ENCODE peak calls at places on chromosomes 7 and 10, in six cellular contexts. One of them, this sample, is unnamed.
A peak's percentile ranks its signal among the peaks of the same experiment; 100 is the strongest.

GRCh38 chr10:70328987-70329386 is 45.2 kb upstream of the NPFFR1 start:
- DNase-seq in heart left ventricle: no peak
- DNase-seq in NB4: no peak
- DNase-seq in right lobe of liver: no peak
- DNase-seq in CD8-positive, alpha-beta T cell: no peak
- DNase-seq in GM13976: no peak
- DNase-seq in this sample: no peak

GRCh38 chr10:44023517-44023916 is 361.4 kb downstream of the CXCL12 start:
- DNase-seq in heart left ventricle: no peak
- DNase-seq in NB4: no peak
- DNase-seq in right lobe of liver: no peak
- DNase-seq in CD8-positive, alpha-beta T cell: no peak
- DNase-seq in GM13976: no peak
- DNase-seq in this sample: no peak

GRCh38 chr7:3461923-3462322 is 160.9 kb downstream of the SDK1 start:
- DNase-seq in heart left ventricle: no peak
- DNase-seq in NB4: no peak
- DNase-seq in right lobe of liver: no peak
- DNase-seq in CD8-positive, alpha-beta T cell: peak; percentile 28
- DNase-seq in GM13976: no peak
- DNase-seq in this sample: no peak

GRCh38 chr7:134693256-134693655 is 46.6 kb downstream of the BPGM start:
- DNase-seq in heart left ventricle: no peak
- DNase-seq in NB4: no peak
- DNase-seq in right lobe of liver: no peak
- DNase-seq in CD8-positive, alpha-beta T cell: no peak
- DNase-seq in GM13976: no peak
- DNase-seq in this sample: no peak

GRCh38 chr7:157476654-157477549 is 140.1 kb downstream of the DNAJB6 start:
- DNase-seq in heart left ventricle: no peak
- DNase-seq in NB4: no peak
- DNase-seq in right lobe of liver: no peak
- DNase-seq in CD8-positive, alpha-beta T cell: no peak
- DNase-seq in GM13976: no peak
- DNase-seq in this sample: no peak

GRCh38 chr10:114642729-114643128 is 15.3 kb downstream of the ABLIM1 start:
- DNase-seq in heart left ventricle: no peak
- DNase-seq in NB4: no peak
- DNase-seq in right lobe of liver: no peak
- DNase-seq in CD8-positive, alpha-beta T cell: no peak
- DNase-seq in GM13976: no peak
- DNase-seq in this sample: no peak

GRCh38 chr10:77332256-77332655 is 305.4 kb downstream of the KCNMA1 start:
- DNase-seq in heart left ventricle: no peak
- DNase-seq in NB4: no peak
- DNase-seq in right lobe of liver: no peak
- DNase-seq in CD8-positive, alpha-beta T cell: no peak
- DNase-seq in GM13976: no peak
- DNase-seq in this sample: no peak

GRCh38 chr7:77935652-77936348 is 137.2 kb downstream of the PHTF2 start:
- DNase-seq in heart left ventricle: no peak
- DNase-seq in NB4: no peak
- DNase-seq in right lobe of liver: no peak
- DNase-seq in CD8-positive, alpha-beta T cell: no peak
- DNase-seq in GM13976: no peak
- DNase-seq in this sample: no peak

GRCh38 chr7:131238260-131238940 is 89.3 kb upstream of the MKLN1 start:
- DNase-seq in heart left ventricle: no peak
- DNase-seq in NB4: peak; percentile 58
- DNase-seq in right lobe of liver: no peak
- DNase-seq in CD8-positive, alpha-beta T cell: no peak
- DNase-seq in GM13976: no peak
- DNase-seq in this sample: no peak

GRCh38 chr7:55570218-55570873 is 2.0 kb downstream of the VOPP1 start:
- DNase-seq in heart left ventricle: no peak
- DNase-seq in NB4: no peak
- DNase-seq in right lobe of liver: no peak
- DNase-seq in CD8-positive, alpha-beta T cell: no peak
- DNase-seq in GM13976: peak; percentile 73
- DNase-seq in this sample: no peak

GRCh38 chr7:54738737-54739136 is 20.3 kb downstream of the SEC61G start:
- DNase-seq in heart left ventricle: no peak
- DNase-seq in NB4: no peak
- DNase-seq in right lobe of liver: no peak
- DNase-seq in CD8-positive, alpha-beta T cell: no peak
- DNase-seq in GM13976: no peak
- DNase-seq in this sample: no peak

GRCh38 chr7:13044309-13044708 is 356.9 kb downstream of the ARL4A start:
- DNase-seq in heart left ventricle: no peak
- DNase-seq in NB4: no peak
- DNase-seq in right lobe of liver: no peak
- DNase-seq in CD8-positive, alpha-beta T cell: no peak
- DNase-seq in GM13976: no peak
- DNase-seq in this sample: no peak

GRCh38 chr10:12130237-12130872 is 878 bp downstream of the SEC61A2 start:
- DNase-seq in heart left ventricle: no peak
- DNase-seq in NB4: peak; percentile 79
- DNase-seq in right lobe of liver: no peak
- DNase-seq in CD8-positive, alpha-beta T cell: no peak
- DNase-seq in GM13976: peak; percentile 68
- DNase-seq in this sample: peak; percentile 31

GRCh38 chr10:109851595-109851994 is 71.7 kb downstream of the XPNPEP1 start:
- DNase-seq in heart left ventricle: no peak
- DNase-seq in NB4: no peak
- DNase-seq in right lobe of liver: no peak
- DNase-seq in CD8-positive, alpha-beta T cell: no peak
- DNase-seq in GM13976: no peak
- DNase-seq in this sample: no peak

GRCh38 chr10:15344876-15345285 is 26.2 kb downstream of the FAM171A1 start:
- DNase-seq in heart left ventricle: no peak
- DNase-seq in NB4: peak; percentile 65
- DNase-seq in right lobe of liver: no peak
- DNase-seq in CD8-positive, alpha-beta T cell: no peak
- DNase-seq in GM13976: no peak
- DNase-seq in this sample: no peak

GRCh38 chr10:35854661-35855060 is 212.6 kb upstream of the FZD8 start:
- DNase-seq in heart left ventricle: no peak
- DNase-seq in NB4: no peak
- DNase-seq in right lobe of liver: no peak
- DNase-seq in CD8-positive, alpha-beta T cell: no peak
- DNase-seq in GM13976: no peak
- DNase-seq in this sample: no peak

GRCh38 chr10:84524435-84524834 is 196.0 kb downstream of the CCSER2 start:
- DNase-seq in heart left ventricle: no peak
- DNase-seq in NB4: no peak
- DNase-seq in right lobe of liver: no peak
- DNase-seq in CD8-positive, alpha-beta T cell: no peak
- DNase-seq in GM13976: no peak
- DNase-seq in this sample: no peak

GRCh38 chr10:88979153-88979562 is 11.4 kb upstream of the FAS start:
- DNase-seq in heart left ventricle: peak; percentile 55
- DNase-seq in NB4: no peak
- DNase-seq in right lobe of liver: no peak
- DNase-seq in CD8-positive, alpha-beta T cell: no peak
- DNase-seq in GM13976: no peak
- DNase-seq in this sample: no peak

GRCh38 chr7:17532861-17533404 is 234.5 kb downstream of the AHR start:
- DNase-seq in heart left ventricle: no peak
- DNase-seq in NB4: peak; percentile 50
- DNase-seq in right lobe of liver: no peak
- DNase-seq in CD8-positive, alpha-beta T cell: no peak
- DNase-seq in GM13976: no peak
- DNase-seq in this sample: no peak

GRCh38 chr10:92913973-92914372 is 65.7 kb downstream of the EXOC6 start:
- DNase-seq in heart left ventricle: no peak
- DNase-seq in NB4: no peak
- DNase-seq in right lobe of liver: no peak
- DNase-seq in CD8-positive, alpha-beta T cell: no peak
- DNase-seq in GM13976: no peak
- DNase-seq in this sample: no peak

GRCh38 chr10:130970341-130971122 is 341.0 kb downstream of the TCERG1L start:
- DNase-seq in heart left ventricle: no peak
- DNase-seq in NB4: no peak
- DNase-seq in right lobe of liver: no peak
- DNase-seq in CD8-positive, alpha-beta T cell: no peak
- DNase-seq in GM13976: no peak
- DNase-seq in this sample: peak; percentile 20

GRCh38 chr7:149860821-149861727 is 12.7 kb upstream of the ATP6V0E2 start:
- DNase-seq in heart left ventricle: no peak
- DNase-seq in NB4: peak; percentile 30
- DNase-seq in right lobe of liver: no peak
- DNase-seq in CD8-positive, alpha-beta T cell: no peak
- DNase-seq in GM13976: no peak
- DNase-seq in this sample: no peak

GRCh38 chr10:129816702-129817101 is 147.4 kb downstream of the EBF3 start:
- DNase-seq in heart left ventricle: no peak
- DNase-seq in NB4: no peak
- DNase-seq in right lobe of liver: no peak
- DNase-seq in CD8-positive, alpha-beta T cell: no peak
- DNase-seq in GM13976: no peak
- DNase-seq in this sample: no peak

GRCh38 chr10:103659674-103660363 is 166.3 kb downstream of the NEURL1 start:
- DNase-seq in heart left ventricle: peak; percentile 72
- DNase-seq in NB4: no peak
- DNase-seq in right lobe of liver: peak; percentile 85
- DNase-seq in CD8-positive, alpha-beta T cell: no peak
- DNase-seq in GM13976: peak; percentile 92
- DNase-seq in this sample: peak; percentile 79

GRCh38 chr10:4174197-4174596 is 389.2 kb upstream of the KLF6 start:
- DNase-seq in heart left ventricle: no peak
- DNase-seq in NB4: peak; percentile 4
- DNase-seq in right lobe of liver: no peak
- DNase-seq in CD8-positive, alpha-beta T cell: no peak
- DNase-seq in GM13976: no peak
- DNase-seq in this sample: no peak
- TF ChIP-seq CTCF in heart left ventricle: no peak
- TF ChIP-seq CTCF in NB4: no peak
- TF ChIP-seq CTCF in right lobe of liver: no peak
- TF ChIP-seq CTCF in CD8-positive, alpha-beta T cell: no peak
- TF ChIP-seq CTCF in GM13976: no peak
- TF ChIP-seq CTCF in this sample: no peak

GRCh38 chr7:106178593-106179134 is 66.6 kb upstream of the SYPL1 start:
- DNase-seq in heart left ventricle: peak; percentile 35
- DNase-seq in NB4: peak; percentile 36
- DNase-seq in right lobe of liver: peak; percentile 66
- DNase-seq in CD8-positive, alpha-beta T cell: no peak
- DNase-seq in GM13976: no peak
- DNase-seq in this sample: no peak
- TF ChIP-seq CTCF in heart left ventricle: no peak
- TF ChIP-seq CTCF in NB4: peak; percentile 14
- TF ChIP-seq CTCF in right lobe of liver: peak; percentile 43
- TF ChIP-seq CTCF in CD8-positive, alpha-beta T cell: no peak
- TF ChIP-seq CTCF in GM13976: peak; percentile 22
- TF ChIP-seq CTCF in this sample: no peak

GRCh38 chr10:63012623-63013022 is 120.5 kb upstream of the NRBF2 start:
- DNase-seq in heart left ventricle: no peak
- DNase-seq in NB4: no peak
- DNase-seq in right lobe of liver: no peak
- DNase-seq in CD8-positive, alpha-beta T cell: no peak
- DNase-seq in GM13976: no peak
- DNase-seq in this sample: no peak

GRCh38 chr10:63007112-63007511 is 126.0 kb upstream of the NRBF2 start:
- DNase-seq in heart left ventricle: no peak
- DNase-seq in NB4: no peak
- DNase-seq in right lobe of liver: no peak
- DNase-seq in CD8-positive, alpha-beta T cell: no peak
- DNase-seq in GM13976: no peak
- DNase-seq in this sample: no peak

GRCh38 chr10:63010203-63010602 is 122.9 kb upstream of the NRBF2 start:
- DNase-seq in heart left ventricle: no peak
- DNase-seq in NB4: no peak
- DNase-seq in right lobe of liver: no peak
- DNase-seq in CD8-positive, alpha-beta T cell: no peak
- DNase-seq in GM13976: no peak
- DNase-seq in this sample: no peak

GRCh38 chr10:63005246-63005645 is 127.9 kb upstream of the NRBF2 start:
- DNase-seq in heart left ventricle: no peak
- DNase-seq in NB4: peak; percentile 19
- DNase-seq in right lobe of liver: no peak
- DNase-seq in CD8-positive, alpha-beta T cell: no peak
- DNase-seq in GM13976: no peak
- DNase-seq in this sample: no peak

DNA sequence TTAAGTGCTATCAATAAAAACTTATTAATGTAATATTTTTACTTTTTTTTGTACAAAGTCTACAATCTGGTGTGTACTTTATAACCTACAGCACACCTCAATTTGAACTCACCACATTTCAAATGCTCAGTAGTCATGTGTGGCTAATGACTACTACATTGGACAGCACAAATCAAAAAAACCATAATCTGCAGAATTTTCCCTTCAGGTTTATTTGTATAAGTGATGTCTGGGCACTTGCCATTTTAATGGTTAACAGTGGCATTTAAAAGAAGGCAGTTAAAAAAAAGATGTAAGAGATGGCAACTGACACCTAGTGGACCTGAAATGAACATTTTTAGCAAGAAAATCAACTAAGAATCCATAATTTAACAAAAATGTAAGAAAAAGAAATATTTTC is 124.6 kb upstream of the NRBF2 start:
- DNase-seq in heart left ventricle: no peak
- DNase-seq in NB4: peak; percentile 9
- DNase-seq in right lobe of liver: no peak
- DNase-seq in CD8-positive, alpha-beta T cell: no peak
- DNase-seq in GM13976: no peak
- DNase-seq in this sample: no peak
- TF ChIP-seq CTCF in heart left ventricle: no peak
- TF ChIP-seq CTCF in NB4: no peak
- TF ChIP-seq CTCF in right lobe of liver: no peak
- TF ChIP-seq CTCF in CD8-positive, alpha-beta T cell: no peak
- TF ChIP-seq CTCF in GM13976: no peak
- TF ChIP-seq CTCF in this sample: no peak

DNA sequence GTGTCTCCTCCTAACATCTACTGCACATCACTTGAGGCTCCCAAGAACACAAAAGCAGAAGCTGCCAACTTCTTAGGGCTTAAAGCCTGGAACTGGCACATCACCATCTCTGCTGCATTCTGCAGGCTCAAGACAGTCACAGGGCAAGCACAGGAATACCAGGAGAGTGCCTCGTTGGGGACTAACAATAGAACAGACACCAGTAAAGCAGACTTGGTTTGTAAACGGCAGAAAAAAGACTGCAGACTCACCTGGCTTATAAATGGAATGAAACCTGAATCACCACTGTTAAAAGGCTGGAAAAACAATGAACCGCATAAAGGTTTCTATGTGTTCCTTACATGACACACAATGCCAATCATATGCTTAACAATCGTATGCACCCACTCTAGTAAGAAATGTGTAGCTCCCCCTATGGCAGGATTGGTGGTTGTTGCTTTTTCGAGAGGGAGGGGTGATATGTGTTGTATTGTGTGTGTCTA is 12.8 kb downstream of the RHEB start:
- DNase-seq in heart left ventricle: no peak
- DNase-seq in NB4: no peak
- DNase-seq in right lobe of liver: no peak
- DNase-seq in CD8-positive, alpha-beta T cell: no peak
- DNase-seq in GM13976: no peak
- DNase-seq in this sample: no peak
- TF ChIP-seq CTCF in heart left ventricle: no peak
- TF ChIP-seq CTCF in NB4: peak; percentile 11
- TF ChIP-seq CTCF in right lobe of liver: no peak
- TF ChIP-seq CTCF in CD8-positive, alpha-beta T cell: no peak
- TF ChIP-seq CTCF in GM13976: no peak
- TF ChIP-seq CTCF in this sample: no peak